ENCODE peak calls at places on chromosome 7, in nine cellular contexts. N is GM23338, Q is OCI-LY7, V is GM23248, L is HCT116, G is PC-3, Z is neural progenitor cell, C is SK-N-SH, E is MM.1S. W is an unnamed sample.

GRCh38 chr7:123872908-123873307 is 27.9 kb downstream of the HYAL4 start:
- DNase-seq in N (no peak), Q (no peak), V (no peak), L (no peak), G (no peak), Z (no peak), C (no peak), E (no peak), W (no peak)

GRCh38 chr7:151082151-151083070 is 882 bp downstream of the TMUB1 start:
- DNase-seq in N (no peak), Q (no peak), V (no peak), L (no peak), G (no peak), Z (no peak), C (no peak), E (no peak), W (no peak)

GRCh38 chr7:81846398-81846797 is 76.6 kb upstream of the HGF start:
- DNase-seq in N (no peak), Q (peak), V (peak), L (no peak), G (no peak), Z (no peak), C (no peak), E (peak), W (peak)

GRCh38 chr7:71987200-71987767 is 424.9 kb downstream of the CALN1 start:
- DNase-seq in N (peak), Q (no peak), V (no peak), L (no peak), G (no peak), Z (no peak), C (no peak), E (no peak), W (no peak)

GRCh38 chr7:23184709-23185354 is 3.0 kb downstream of the NUP42 start:
- DNase-seq in N (peak), Q (peak), V (peak), L (peak), G (peak), Z (peak), C (peak), E (peak), W (peak)

GRCh38 chr7:142956951-142957623 is 5.1 kb downstream of the KEL start:
- DNase-seq in N (no peak), Q (no peak), V (no peak), L (peak), G (peak), Z (no peak), C (no peak), E (no peak), W (peak)

GRCh38 chr7:105084581-105084980 is 70.6 kb downstream of the KMT2E start:
- DNase-seq in N (no peak), Q (no peak), V (no peak), L (no peak), G (no peak), Z (no peak), C (no peak), E (no peak), W (no peak)

GRCh38 chr7:4479367-4480039 is 202.6 kb upstream of the FOXK1 start:
- DNase-seq in N (peak), Q (peak), V (peak), L (peak), G (peak), Z (peak), C (peak), E (peak), W (peak)

GRCh38 chr7:68224041-68224534 is 1227.5 kb downstream of the TYW1 start:
- DNase-seq in N (no peak), Q (no peak), V (no peak), L (no peak), G (no peak), Z (no peak), C (peak), E (no peak), W (no peak)

GRCh38 chr7:13262929-13263530 is 575.6 kb downstream of the ARL4A start:
- DNase-seq in N (peak), Q (peak), V (peak), L (peak), G (peak), Z (peak), C (peak), E (peak), W (peak)

GRCh38 chr7:45435846-45436245 is 138.3 kb upstream of the ADCY1 start:
- DNase-seq in N (no peak), Q (no peak), V (peak), L (no peak), G (peak), Z (no peak), C (no peak), E (no peak), W (no peak)

GRCh38 chr7:6615853-6616555 is 594 bp downstream of the ZNF853 start:
- DNase-seq in N (peak), Q (no peak), V (no peak), L (no peak), G (peak), Z (peak), C (peak), E (no peak), W (peak)

GRCh38 chr7:45293295-45293942 is 135.8 kb downstream of the RAMP3 start:
- DNase-seq in N (no peak), Q (no peak), V (no peak), L (no peak), G (no peak), Z (no peak), C (no peak), E (no peak), W (no peak)

GRCh38 chr7:12643644-12644043 is 43.8 kb upstream of the ARL4A start:
- DNase-seq in N (no peak), Q (no peak), V (no peak), L (no peak), G (no peak), Z (no peak), C (no peak), E (no peak), W (no peak)

GRCh38 chr7:30575910-30576309 is 18.8 kb upstream of the GARS1 start:
- DNase-seq in N (peak), Q (no peak), V (no peak), L (no peak), G (peak), Z (no peak), C (no peak), E (no peak), W (no peak)

GRCh38 chr7:150716368-150716767 is at the start of gene GIMAP1:
- DNase-seq in N (no peak), Q (no peak), V (no peak), L (no peak), G (no peak), Z (no peak), C (no peak), E (no peak), W (no peak)

GRCh38 chr7:132575336-132575986 is 809 bp downstream of the PLXNA4 start:
- DNase-seq in N (peak), Q (no peak), V (peak), L (no peak), G (peak), Z (peak), C (peak), E (no peak), W (peak)

GRCh38 chr7:39688611-39689485 is 65.5 kb downstream of the RALA start:
- DNase-seq in N (peak), Q (no peak), V (peak), L (no peak), G (peak), Z (no peak), C (no peak), E (no peak), W (no peak)

GRCh38 chr7:158985583-158985982 is 129.2 kb downstream of the DYNC2I1 start:
- DNase-seq in N (no peak), Q (no peak), V (no peak), L (no peak), G (no peak), Z (no peak), C (no peak), E (no peak), W (no peak)

GRCh38 chr7:55595511-55595910 is 23.2 kb upstream of the VOPP1 start:
- DNase-seq in N (no peak), Q (no peak), V (no peak), L (no peak), G (no peak), Z (no peak), C (no peak), E (no peak), W (no peak)

GRCh38 chr7:135976312-135977019 is 693 bp downstream of the MTPN start:
- DNase-seq in N (peak), Q (peak), V (peak), L (peak), G (peak), Z (no peak), C (peak), E (peak), W (peak)

GRCh38 chr7:55132890-55133551 is 114.2 kb downstream of the EGFR start:
- DNase-seq in N (no peak), Q (no peak), V (peak), L (peak), G (peak), Z (no peak), C (no peak), E (no peak), W (peak)

GRCh38 chr7:158541330-158542010 is 46.2 kb downstream of the PTPRN2 start:
- DNase-seq in N (no peak), Q (peak), V (no peak), L (no peak), G (no peak), Z (no peak), C (no peak), E (peak), W (no peak)

GRCh38 chr7:17123020-17123419 is 175.4 kb upstream of the AHR start:
- DNase-seq in N (no peak), Q (no peak), V (peak), L (no peak), G (no peak), Z (no peak), C (no peak), E (peak), W (no peak)

GRCh38 chr7:82188636-82189035 is 254.9 kb downstream of the CACNA2D1 start:
- DNase-seq in N (no peak), Q (no peak), V (no peak), L (no peak), G (no peak), Z (no peak), C (no peak), E (no peak), W (no peak)

GRCh38 chr7:9958461-9958860 is 1015.2 kb upstream of the PHF14 start:
- DNase-seq in N (no peak), Q (no peak), V (no peak), L (no peak), G (no peak), Z (no peak), C (peak), E (no peak), W (no peak)

GRCh38 chr7:47586925-47587324 is 5.0 kb upstream of the TNS3 start:
- DNase-seq in N (peak), Q (peak), V (no peak), L (no peak), G (no peak), Z (no peak), C (no peak), E (no peak), W (peak)

GRCh38 chr7:89029864-89030263 is 234.3 kb upstream of the TEX47 start:
- DNase-seq in N (no peak), Q (no peak), V (no peak), L (peak), G (peak), Z (no peak), C (no peak), E (peak), W (no peak)

GRCh38 chr7:57449904-57450303 is at the start of gene ZNF716:
- DNase-seq in N (no peak), Q (no peak), V (no peak), L (no peak), G (no peak), Z (no peak), C (no peak), E (no peak), W (no peak)

GRCh38 chr7:32577421-32577820 is 82.1 kb downstream of the AVL9 start:
- DNase-seq in N (no peak), Q (no peak), V (no peak), L (no peak), G (no peak), Z (no peak), C (peak), E (no peak), W (no peak)

GRCh38 chr7:29091121-29091601 is 55.2 kb downstream of the CPVL start:
- DNase-seq in N (peak), Q (no peak), V (peak), L (no peak), G (no peak), Z (peak), C (peak), E (no peak), W (peak)

GRCh38 chr7:129188372-129188891 is at the start of gene SMO:
- DNase-seq in N (peak), Q (no peak), V (peak), L (no peak), G (peak), Z (peak), C (peak), E (no peak), W (peak)

GRCh38 chr7:106757846-106758245 is 96.9 kb upstream of the CCDC71L start:
- DNase-seq in N (no peak), Q (no peak), V (peak), L (no peak), G (no peak), Z (no peak), C (no peak), E (peak), W (no peak)

GRCh38 chr7:121516791-121517305 is 120.7 kb upstream of the FAM3C start:
- DNase-seq in N (no peak), Q (no peak), V (no peak), L (no peak), G (no peak), Z (no peak), C (no peak), E (no peak), W (no peak)

GRCh38 chr7:121525155-121525819 is 129.2 kb upstream of the FAM3C start:
- DNase-seq in N (no peak), Q (no peak), V (no peak), L (no peak), G (no peak), Z (no peak), C (no peak), E (no peak), W (no peak)

GRCh38 chr7:121519548-121520521 is 123.7 kb upstream of the FAM3C start:
- DNase-seq in N (no peak), Q (no peak), V (peak), L (no peak), G (no peak), Z (no peak), C (no peak), E (no peak), W (no peak)

GRCh38 chr7:121521681-121522405 is 125.7 kb upstream of the FAM3C start:
- DNase-seq in N (no peak), Q (no peak), V (no peak), L (no peak), G (no peak), Z (no peak), C (no peak), E (no peak), W (no peak)
- TF ChIP-seq EZH2phosphoT487 in N (no peak), Q (no peak), V (no peak), L (no peak), G (no peak), Z (no peak), C (no peak), E (no peak), W (no peak)

GRCh38 chr7:36809064-36809463 is 84.8 kb upstream of the AOAH start:
- DNase-seq in N (no peak), Q (no peak), V (no peak), L (no peak), G (no peak), Z (no peak), C (no peak), E (no peak), W (no peak)
- TF ChIP-seq EZH2phosphoT487 in N (no peak), Q (no peak), V (no peak), L (no peak), G (no peak), Z (no peak), C (no peak), E (no peak), W (no peak)

DNA sequence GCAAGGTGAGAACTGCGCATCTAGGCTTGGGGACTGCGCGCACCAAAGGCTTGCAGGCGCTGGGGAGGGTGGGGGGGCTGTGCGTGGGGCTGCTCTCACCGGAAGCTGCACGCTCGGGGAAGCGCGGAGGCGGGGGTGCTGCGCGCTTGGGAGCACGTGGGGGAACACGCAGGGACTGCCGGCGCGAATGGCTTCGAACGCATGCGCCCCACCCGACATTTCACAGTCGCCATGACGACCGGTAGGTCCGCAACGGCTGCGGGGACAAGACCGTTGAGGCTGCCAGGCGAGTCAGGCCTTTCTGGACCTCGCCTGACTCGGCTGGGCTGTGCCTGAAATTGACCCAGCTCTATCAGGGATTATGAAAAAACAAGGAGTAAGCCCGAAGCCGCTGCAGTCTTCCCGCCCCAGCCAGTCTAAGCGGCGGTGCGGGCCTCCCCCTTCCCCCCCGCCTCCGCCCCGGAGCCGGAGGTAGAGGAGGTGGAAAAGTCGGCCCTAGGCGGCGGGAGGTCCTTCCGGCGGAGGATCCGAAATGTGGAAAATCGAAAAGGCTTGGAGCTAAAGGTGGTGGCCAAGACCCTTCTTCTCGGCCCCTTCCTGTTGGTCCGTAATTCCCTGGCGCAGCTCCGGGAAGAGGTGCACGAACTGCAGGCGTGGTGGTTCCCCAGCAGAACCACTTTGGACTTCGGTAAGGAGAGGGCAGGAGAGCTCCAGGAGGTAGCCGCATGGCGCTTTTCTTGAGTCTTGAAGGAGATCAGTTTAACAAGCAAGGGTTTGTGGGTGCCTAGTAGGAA is 34.9 kb upstream of the STEAP1 start:
- DNase-seq in N (peak), Q (no peak), V (peak), L (no peak), G (no peak), Z (peak), C (peak), E (no peak), W (peak)
- TF ChIP-seq EZH2phosphoT487 in N (no peak), Q (no peak), V (peak), L (no peak), G (no peak), Z (no peak), C (peak), E (no peak), W (no peak)

GRCh38 chr7:917255-918117 is 37.0 kb downstream of the ADAP1 start:
- DNase-seq in N (no peak), Q (no peak), V (no peak), L (no peak), G (no peak), Z (no peak), C (no peak), E (no peak), W (no peak)
- TF ChIP-seq EZH2phosphoT487 in N (no peak), Q (no peak), V (no peak), L (no peak), G (no peak), Z (no peak), C (no peak), E (no peak), W (no peak)